ENCODE peak calls at places on chromosome 6, in seven cellular contexts. S, U, P, T, C, X and Y are unnamed samples.

GRCh38 chr6:44851176-44851575 is 463.7 kb downstream of the CDC5L start:
- DNase-seq in S (no peak), U (no peak), P (peak; percentile 17), T (no peak), C (no peak), X (no peak), Y (no peak)

GRCh38 chr6:129638055-129639019 is 71.6 kb downstream of the ARHGAP18 start:
- DNase-seq in S (no peak), U (no peak), P (peak; percentile 90), T (no peak), C (no peak), X (no peak), Y (peak; percentile 75)

GRCh38 chr6:43878823-43879495 is 108.9 kb downstream of the VEGFA start:
- DNase-seq in S (no peak), U (no peak), P (no peak), T (no peak), C (peak; percentile 47), X (no peak), Y (no peak)

GRCh38 chr6:38805127-38805655 is 90.1 kb downstream of the DNAH8 start:
- DNase-seq in S (no peak), U (no peak), P (no peak), T (no peak), C (no peak), X (no peak), Y (no peak)

GRCh38 chr6:43970068-43970912 is 157.0 kb downstream of the MRPL14 start:
- DNase-seq in S (no peak), U (peak; percentile 37), P (no peak), T (no peak), C (no peak), X (no peak), Y (no peak)

GRCh38 chr6:136992113-136992512 is 52.7 kb downstream of the IL20RA start:
- DNase-seq in S (no peak), U (no peak), P (no peak), T (no peak), C (no peak), X (no peak), Y (no peak)

GRCh38 chr6:169810066-169810989 is 58.9 kb downstream of the ERMARD start:
- DNase-seq in S (peak; percentile 70), U (peak; percentile 76), P (no peak), T (no peak), C (peak; percentile 67), X (peak; percentile 84), Y (no peak)

GRCh38 chr6:136365781-136366354 is 76.2 kb upstream of the BCLAF1 start:
- DNase-seq in S (no peak), U (no peak), P (peak; percentile 4), T (no peak), C (no peak), X (no peak), Y (no peak)

GRCh38 chr6:138973481-138974140 is 14.4 kb downstream of the REPS1 start:
- DNase-seq in S (no peak), U (no peak), P (peak; percentile 67), T (no peak), C (no peak), X (no peak), Y (peak; percentile 51)

GRCh38 chr6:129525055-129525454 is 184.9 kb downstream of the ARHGAP18 start:
- DNase-seq in S (no peak), U (no peak), P (peak; percentile 70), T (no peak), C (no peak), X (no peak), Y (no peak)

GRCh38 chr6:154766993-154767392 is 33.8 kb downstream of the SCAF8 start:
- DNase-seq in S (no peak), U (no peak), P (peak; percentile 4), T (no peak), C (peak; percentile 51), X (no peak), Y (no peak)

GRCh38 chr6:37077459-37078296 is 72.2 kb downstream of the FGD2 start:
- DNase-seq in S (peak; percentile 58), U (peak; percentile 72), P (peak; percentile 95), T (no peak), C (no peak), X (peak; percentile 80), Y (peak; percentile 84)

GRCh38 chr6:136956590-136957573 is 34.8 kb downstream of the SLC35D3 start:
- DNase-seq in S (peak; percentile 79), U (peak; percentile 70), P (no peak), T (no peak), C (peak; percentile 15), X (peak; percentile 83), Y (peak; percentile 13)

GRCh38 chr6:17714879-17715860 is 8.4 kb upstream of the NUP153 start:
- DNase-seq in S (peak; percentile 63), U (no peak), P (peak; percentile 98), T (no peak), C (no peak), X (no peak), Y (peak; percentile 94)

GRCh38 chr6:41367061-41367460 is 31.7 kb downstream of the NCR2 start:
- DNase-seq in S (no peak), U (no peak), P (no peak), T (no peak), C (no peak), X (no peak), Y (no peak)

GRCh38 chr6:47206626-47207025 is 103.1 kb downstream of the TNFRSF21 start:
- DNase-seq in S (no peak), U (no peak), P (peak; percentile 72), T (no peak), C (no peak), X (no peak), Y (peak; percentile 76)

GRCh38 chr6:125597411-125598253 is 151.8 kb upstream of the HEY2 start:
- DNase-seq in S (no peak), U (no peak), P (no peak), T (no peak), C (no peak), X (no peak), Y (no peak)

GRCh38 chr6:50007821-50008220 is 14.0 kb downstream of the DEFB110 start:
- DNase-seq in S (no peak), U (no peak), P (peak; percentile 57), T (no peak), C (no peak), X (no peak), Y (no peak)

GRCh38 chr6:1486387-1486786 is 97.0 kb downstream of the FOXF2 start:
- DNase-seq in S (no peak), U (no peak), P (no peak), T (no peak), C (no peak), X (no peak), Y (no peak)

GRCh38 chr6:1481326-1481725 is 92.0 kb downstream of the FOXF2 start:
- DNase-seq in S (no peak), U (no peak), P (peak; percentile 84), T (peak; percentile 73), C (no peak), X (no peak), Y (peak; percentile 1)

GRCh38 chr6:1482381-1483166 is 93.2 kb downstream of the FOXF2 start:
- DNase-seq in S (no peak), U (no peak), P (peak; percentile 44), T (no peak), C (no peak), X (no peak), Y (no peak)

GRCh38 chr6:1487239-1487638 is 97.9 kb downstream of the FOXF2 start:
- DNase-seq in S (no peak), U (no peak), P (no peak), T (no peak), C (no peak), X (no peak), Y (no peak)

DNA sequence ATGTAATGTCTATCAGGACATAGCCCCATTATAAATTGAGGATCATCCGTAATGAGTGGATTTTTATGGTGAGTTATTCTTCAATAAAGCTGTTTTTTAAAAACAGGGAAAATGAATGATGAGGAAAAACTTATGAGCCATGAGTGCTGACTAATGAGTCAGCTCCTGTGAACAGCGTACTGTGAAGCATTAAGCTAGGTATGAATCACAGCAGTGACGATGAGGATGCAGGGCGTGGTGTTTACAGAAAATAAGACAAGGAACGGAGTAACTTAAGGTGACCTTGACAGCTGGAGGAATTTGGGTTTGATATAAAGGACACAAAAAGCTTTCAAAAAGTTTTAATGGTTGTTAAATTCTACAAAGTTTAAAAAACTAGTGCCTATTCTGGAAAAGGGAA is 96.3 kb downstream of the FOXF2 start:
- DNase-seq in S (no peak), U (no peak), P (peak; percentile 94), T (peak; percentile 11), C (no peak), X (no peak), Y (peak; percentile 38)
- H2BK120ac ChIP-seq in S (no peak overlapping the region), U (no peak overlapping the region), P (peak overlapping the region; percentile 77), T (no peak overlapping the region), C (no peak overlapping the region), X (no peak overlapping the region), Y (no peak overlapping the region)

GRCh38 chr6:151284431-151285060 is 44.8 kb downstream of the AKAP12 start:
- DNase-seq in S (no peak), U (no peak), P (no peak), T (no peak), C (no peak), X (no peak), Y (no peak)
- H3K4me2 ChIP-seq in S (no peak overlapping the region), U (no peak overlapping the region), P (peak overlapping the region; percentile 46), T (no peak overlapping the region), C (no peak overlapping the region), X (no peak overlapping the region), Y (no peak overlapping the region)

DNA sequence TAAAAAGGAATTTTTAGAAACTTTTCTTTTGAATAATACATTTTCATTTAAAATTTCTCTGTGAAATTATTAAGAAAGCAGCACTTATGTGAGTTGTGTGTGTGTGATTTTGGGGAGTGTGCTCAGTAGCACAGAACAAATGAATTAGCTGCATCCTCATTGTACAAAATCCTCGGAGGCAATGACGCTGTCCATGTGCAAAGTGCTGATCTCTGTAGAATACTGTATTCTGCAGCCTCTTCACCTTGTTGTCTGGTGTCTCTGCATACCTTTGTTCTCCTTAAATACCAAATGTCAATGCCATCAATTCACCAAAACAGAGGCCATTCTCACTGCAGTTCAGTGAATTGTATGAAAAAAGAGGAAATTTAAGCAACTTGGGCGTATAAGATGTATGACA is 838.4 kb downstream of the QKI start:
- DNase-seq in S (peak; percentile 21), U (no peak), P (no peak), T (no peak), C (peak; percentile 18), X (no peak), Y (no peak)
- H3K23ac ChIP-seq in S (no peak overlapping the region), U (no peak overlapping the region), P (no peak overlapping the region), T (no peak overlapping the region), C (no peak overlapping the region), X (no peak overlapping the region), Y (no peak overlapping the region)

DNA sequence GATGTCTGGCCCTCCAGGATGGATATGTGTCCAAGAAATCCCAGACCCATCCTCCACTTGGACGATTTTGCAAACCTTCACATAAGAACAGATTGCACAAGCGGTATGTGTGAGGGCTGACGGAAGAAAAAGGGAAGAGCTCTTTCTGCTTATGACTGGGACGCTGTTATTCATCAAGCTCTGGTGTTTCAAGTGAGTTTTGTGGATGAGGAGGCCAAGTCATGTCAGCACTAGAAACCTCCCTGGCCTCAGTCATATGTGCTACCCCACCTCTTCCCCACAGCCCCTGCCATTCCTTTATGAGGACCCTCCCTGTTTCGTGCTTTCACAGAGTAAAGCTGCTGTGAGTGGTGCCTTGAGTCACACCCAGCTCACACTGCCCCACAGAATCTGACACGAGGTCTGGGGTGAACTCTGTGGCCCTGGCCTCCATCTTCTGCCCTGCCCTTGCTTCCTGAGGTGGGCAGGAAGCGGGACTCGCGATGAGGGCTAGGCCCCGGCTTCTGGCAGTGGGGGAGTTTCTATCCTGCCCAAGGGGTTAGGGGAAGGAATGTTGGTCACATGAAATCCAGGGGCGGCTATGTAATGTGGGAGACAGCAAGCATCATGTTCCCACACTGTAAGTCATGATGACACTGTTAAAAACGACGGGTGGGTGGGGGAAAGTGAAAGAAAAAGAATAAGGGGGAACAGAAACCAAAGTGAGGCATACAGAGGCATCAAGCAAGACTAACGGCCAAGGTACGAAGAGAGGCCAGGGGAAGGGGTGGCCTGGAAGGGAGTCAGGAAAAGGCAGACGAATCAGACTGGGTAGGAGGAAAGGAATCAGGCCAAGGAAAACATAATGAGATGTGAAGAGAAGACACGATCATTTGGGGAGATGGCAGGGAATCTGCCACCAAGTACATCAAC is 78.1 kb downstream of the PRDM1 start:
- DNase-seq in S (no peak), U (no peak), P (peak; percentile 79), T (peak; percentile 26), C (no peak), X (no peak), Y (peak; percentile 87)
- H2BK120ac ChIP-seq in S (no peak overlapping the region), U (no peak overlapping the region), P (peak overlapping the region; percentile 66), T (no peak overlapping the region), C (no peak overlapping the region), X (no peak overlapping the region), Y (no peak overlapping the region)